ENCODE peak calls at places on chromosome 20, in ten cellular contexts. M, J, O, D, S, F, G, N, H and L are unnamed samples.

GRCh38 chr20:49886571-49887203 is 28.6 kb downstream of the SPATA2 start:
- DNase-seq in H (no peak), F (no peak), M (no peak), G (no peak), N (no peak), O (no peak), D (no peak), S (no peak), J (no peak), L (no peak)

GRCh38 chr20:31842471-31843157 is 2.8 kb downstream of the FOXS1 start:
- DNase-seq in G (no peak), F (peak; percentile 44), S (no peak), J (peak; percentile 94), O (no peak), N (peak; percentile 77), M (no peak), H (no peak), D (peak; percentile 82), L (no peak)

GRCh38 chr20:10359621-10360040 is 74.4 kb downstream of the MKKS start:
- DNase-seq in F (peak; percentile 92), M (no peak), O (no peak), J (peak; percentile 61), G (no peak), S (no peak), N (no peak), H (no peak), D (no peak), L (no peak)

GRCh38 chr20:34579191-34579661 is 20.7 kb downstream of the MAP1LC3A start:
- DNase-seq in D (no peak), N (peak; percentile 61), G (no peak), F (peak; percentile 83), O (peak; percentile 83), J (peak; percentile 87), H (no peak), M (no peak), S (no peak), L (no peak)

GRCh38 chr20:63692436-63693078 is 3.9 kb upstream of the TNFRSF6B start:
- DNase-seq in N (no peak), J (no peak), M (no peak), S (no peak), H (peak; percentile 41), D (no peak), F (no peak), O (no peak), G (no peak), L (no peak)

GRCh38 chr20:12699374-12700228 is 309.2 kb upstream of the SPTLC3 start:
- DNase-seq in F (no peak), O (peak; percentile 41), J (no peak), S (no peak), D (no peak), H (no peak), G (no peak), N (no peak), M (no peak), L (no peak)

GRCh38 chr20:43665466-43666176 is 1.3 kb upstream of the MYBL2 start:
- DNase-seq in H (no peak), S (no peak), F (no peak), O (no peak), M (no peak), D (peak; percentile 43), N (no peak), J (no peak), G (no peak), L (no peak)

GRCh38 chr20:22070546-22070945 is 365.1 kb downstream of the PAX1 start:
- DNase-seq in G (no peak), D (no peak), O (peak; percentile 63), H (no peak), S (no peak), N (no peak), M (no peak), J (peak; percentile 2), F (peak; percentile 5), L (no peak)

GRCh38 chr20:61671559-61671958 is 394.1 kb downstream of the TAF4 start:
- DNase-seq in F (no peak), D (no peak), G (no peak), J (no peak), N (no peak), S (no peak), M (no peak), H (no peak), O (no peak), L (no peak)

GRCh38 chr20:60867589-60867988 is 384.5 kb upstream of the CDH4 start:
- DNase-seq in N (no peak), O (no peak), H (no peak), F (no peak), G (no peak), S (no peak), J (no peak), D (no peak), M (no peak), L (no peak)

GRCh38 chr20:20780127-20780822 is 67.8 kb upstream of the RALGAPA2 start:
- DNase-seq in J (peak; percentile 1), H (peak; percentile 93), F (no peak), M (peak; percentile 46), G (no peak), O (peak; percentile 49), N (peak; percentile 79), S (no peak), D (peak; percentile 62), L (no peak)

GRCh38 chr20:4605166-4605565 is 116.5 kb upstream of the PRND start:
- DNase-seq in F (no peak), H (no peak), M (no peak), N (no peak), G (no peak), S (no peak), J (no peak), D (no peak), O (no peak), L (no peak)

GRCh38 chr20:56631318-56631989 is 2.3 kb downstream of the TFAP2C start:
- DNase-seq in S (peak; percentile 22), M (no peak), G (no peak), F (no peak), J (no peak), D (peak; percentile 76), H (no peak), N (no peak), O (no peak), L (no peak)

GRCh38 chr20:57198359-57199072 is 67.9 kb downstream of the BMP7 start:
- DNase-seq in N (no peak), H (no peak), O (no peak), M (no peak), F (no peak), D (no peak), S (no peak), G (no peak), J (no peak), L (no peak)

GRCh38 chr20:47241345-47241781 is 115.1 kb downstream of the ZMYND8 start:
- DNase-seq in G (no peak), O (no peak), S (no peak), F (no peak), N (no peak), J (peak; percentile 82), M (no peak), D (no peak), H (no peak), L (no peak)

GRCh38 chr20:11516448-11516847 is 401.2 kb upstream of the BTBD3 start:
- DNase-seq in N (no peak), J (no peak), F (no peak), D (no peak), O (no peak), M (no peak), S (no peak), H (no peak), G (no peak), L (no peak)

GRCh38 chr20:36542019-36542488 is 735 bp downstream of the MYL9 start:
- DNase-seq in G (no peak), N (no peak), S (peak; percentile 69), O (peak; percentile 58), M (no peak), D (peak; percentile 91), H (no peak), F (peak; percentile 26), J (peak; percentile 70), L (peak; percentile 41)
- TF ChIP-seq CTCF in G (no peak), N (peak; percentile 73), S (peak; percentile 53), O (peak; percentile 55), M (peak; percentile 33), D (peak; percentile 92), H (peak; percentile 53), F (peak; percentile 72), J (peak; percentile 78), L (peak; percentile 60)

DNA sequence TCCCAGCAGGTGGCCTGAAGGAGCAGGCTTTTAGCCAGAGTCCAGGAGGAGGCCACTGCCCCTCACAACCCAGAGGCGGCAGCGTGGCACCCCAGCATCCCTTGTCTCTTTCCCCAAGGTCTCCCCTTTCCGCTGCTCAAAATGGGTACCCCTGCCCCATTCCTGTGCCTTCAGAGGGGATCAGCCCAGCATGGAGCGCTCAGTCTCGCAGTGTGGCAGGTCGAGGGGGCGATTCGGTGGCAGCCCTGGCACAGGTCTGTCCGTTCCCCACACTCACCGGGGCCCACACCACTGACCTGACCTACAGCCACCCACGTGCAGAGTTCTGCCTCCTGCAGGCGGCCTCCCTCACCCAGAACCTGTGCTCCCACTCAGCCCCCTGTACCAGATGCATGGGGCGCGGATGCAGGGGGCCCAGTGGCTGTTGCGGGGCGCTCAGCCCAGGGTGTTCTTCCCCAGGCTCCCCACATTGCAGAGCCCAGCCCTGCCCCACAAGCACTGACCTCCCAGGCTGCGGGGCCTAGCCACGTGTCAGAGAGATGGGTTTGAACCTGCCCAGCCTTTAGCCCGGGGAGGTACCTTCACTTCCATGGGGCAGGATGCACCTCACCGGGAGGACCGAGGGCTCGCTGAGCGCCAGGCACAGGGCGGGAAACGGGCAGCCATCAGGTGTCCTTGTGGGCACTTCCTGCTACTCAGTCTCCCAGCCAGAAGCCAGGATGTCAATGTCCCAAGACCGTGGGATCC is 41.8 kb downstream of the DSTN start:
- DNase-seq in O (peak; percentile 68), S (no peak), F (no peak), H (peak; percentile 58), M (peak; percentile 25), G (no peak), D (peak; percentile 61), N (no peak), J (peak; percentile 50), L (no peak)
- TF ChIP-seq CTCF in O (peak; percentile 40), S (peak; percentile 60), F (peak; percentile 49), H (no peak), M (no peak), G (peak; percentile 35), D (peak; percentile 59), N (peak; percentile 42), J (peak; percentile 57), L (peak; percentile 51)

DNA sequence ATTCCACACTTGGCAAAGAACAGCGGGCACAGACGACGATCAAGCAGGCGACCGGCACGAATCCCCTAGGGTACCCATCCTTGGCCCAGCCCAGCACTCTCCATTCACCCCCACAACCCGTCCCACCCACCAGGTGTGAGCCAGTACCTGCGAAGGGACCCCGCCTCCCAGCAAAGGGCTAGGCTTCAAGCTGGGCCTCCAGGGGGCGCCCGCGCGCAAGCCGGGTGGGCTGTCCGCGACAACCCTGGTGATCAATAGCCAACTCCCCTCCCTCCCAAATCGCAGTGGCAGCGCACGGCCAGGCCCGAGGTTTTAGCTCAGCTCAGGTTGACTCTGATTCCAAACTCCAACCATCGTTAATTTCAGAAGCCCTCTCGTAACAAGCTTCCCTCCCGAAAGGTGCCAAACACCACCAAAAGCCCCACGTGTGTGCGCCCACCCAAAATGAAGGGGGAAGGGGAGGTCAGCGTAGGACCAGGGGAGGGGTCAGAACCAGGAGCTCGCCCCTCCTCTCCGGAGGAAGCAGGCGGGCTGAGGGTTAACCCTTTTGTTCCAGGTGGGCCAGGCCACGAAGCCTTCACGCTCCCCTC is 2.1 kb downstream of the SALL4 start:
- DNase-seq in H (peak; percentile 70), M (peak; percentile 78), J (peak; percentile 39), S (peak; percentile 96), N (peak; percentile 38), D (peak; percentile 99), O (peak; percentile 90), G (peak; percentile 11), F (peak; percentile 62), L (peak; percentile 92)
- TF ChIP-seq CTCF in H (peak; percentile 74), M (peak; percentile 70), J (peak; percentile 93), S (peak; percentile 93), N (peak; percentile 85), D (peak; percentile 98), O (peak; percentile 92), G (peak; percentile 56), F (peak; percentile 99), L (peak; percentile 97)

GRCh38 chr20:2244993-2245392 is 50.8 kb upstream of the TGM3 start:
- DNase-seq in H (no peak), M (no peak), S (peak; percentile 41), O (no peak), D (peak; percentile 46), J (no peak), N (no peak), F (no peak), G (no peak), L (no peak)
- TF ChIP-seq CTCF in H (no peak), M (no peak), S (no peak), O (no peak), D (no peak), J (no peak), N (no peak), F (no peak), G (no peak), L (no peak)